ENCODE peak calls at places on chromosomes 2 and 18, in ten cellular contexts. H is HCT116, W is spleen, M is stomach, F is H1, V is transverse colon, S is suprapubic skin, D is HepG2, O is K562, X is sigmoid colon. E is an unnamed sample.

GRCh38 chr2:158936978-158937377 is 31.5 kb upstream of the TANC1 start:
- DNase-seq in M (no peak), H (no peak), V (no peak), F (no peak), X (peak), O (no peak), S (no peak), W (no peak), D (no peak), E (no peak)

GRCh38 chr18:47283476-47283875 is 32.0 kb upstream of the SKOR2 start:
- DNase-seq in W (no peak), H (peak), D (peak), O (peak), M (no peak), V (no peak), F (no peak), S (no peak), X (no peak), E (no peak)

GRCh38 chr18:53780666-53781065 is 443.8 kb downstream of the MBD2 start:
- DNase-seq in O (no peak), F (no peak), S (no peak), W (no peak), D (no peak), H (no peak), X (no peak), M (no peak), V (no peak), E (no peak)

GRCh38 chr2:27832396-27832795 is 57.8 kb downstream of the RBKS start:
- DNase-seq in W (no peak), V (no peak), M (no peak), H (no peak), S (no peak), O (no peak), F (no peak), X (no peak), D (no peak), E (no peak)

GRCh38 chr2:52423111-52423510 is 1344.5 kb upstream of the CHAC2 start:
- DNase-seq in X (no peak), W (no peak), H (no peak), F (no peak), S (no peak), O (no peak), D (no peak), V (no peak), M (no peak), E (no peak)

GRCh38 chr2:141105763-141106162 is 1025.1 kb downstream of the LRP1B start:
- DNase-seq in W (no peak), X (no peak), S (no peak), V (no peak), M (no peak), F (no peak), O (no peak), H (no peak), D (no peak), E (no peak)

GRCh38 chr18:23146861-23147469 is 11.7 kb downstream of the CABLES1 start:
- DNase-seq in O (no peak), H (no peak), W (no peak), F (no peak), M (no peak), S (no peak), X (no peak), D (peak), V (no peak), E (no peak)

GRCh38 chr2:158740591-158740990 is 54.5 kb upstream of the DAPL1 start:
- DNase-seq in F (no peak), O (no peak), M (no peak), D (no peak), X (no peak), S (no peak), W (no peak), V (no peak), H (no peak), E (no peak)

GRCh38 chr18:27202771-27203170 is 17.7 kb upstream of the CHST9 start:
- DNase-seq in F (no peak), D (no peak), O (no peak), X (no peak), V (no peak), H (no peak), S (no peak), W (no peak), M (no peak), E (no peak)

GRCh38 chr18:13279181-13280065 is 60.9 kb downstream of the LDLRAD4 start:
- DNase-seq in H (no peak), M (no peak), O (no peak), W (no peak), X (no peak), F (no peak), D (no peak), V (no peak), S (no peak), E (peak)

GRCh38 chr2:10675126-10675525 is 14.6 kb downstream of the NOL10 start:
- DNase-seq in M (no peak), F (no peak), W (no peak), V (no peak), S (no peak), D (no peak), O (no peak), H (no peak), X (no peak), E (no peak)

GRCh38 chr2:108315408-108316193 is 26.9 kb downstream of the SULT1C2 start:
- DNase-seq in D (peak), O (no peak), S (no peak), H (no peak), W (no peak), V (no peak), X (no peak), F (no peak), M (no peak), E (no peak)

GRCh38 chr2:37471994-37472393 is 127.6 kb downstream of the QPCT start:
- DNase-seq in H (no peak), V (no peak), S (no peak), X (no peak), F (no peak), M (no peak), W (no peak), D (no peak), O (no peak), E (no peak)

GRCh38 chr2:29389686-29390085 is 274.5 kb downstream of the CLIP4 start:
- DNase-seq in S (no peak), H (no peak), O (no peak), M (no peak), W (no peak), D (no peak), F (no peak), V (no peak), X (no peak), E (no peak)
- TF ChIP-seq POLR2AphosphoS5 in S (no peak), H (no peak), O (no peak), M (no peak), W (no peak), D (no peak), F (no peak), V (no peak), X (no peak), E (no peak)

GRCh38 chr2:242088471-242089212 is 219.1 kb downstream of the RTP5 start:
- DNase-seq in O (peak), X (peak), M (peak), S (peak), W (peak), H (peak), D (peak), F (peak), V (peak), E (peak)

GRCh38 chr2:242085941-242086621 is 216.6 kb downstream of the RTP5 start:
- DNase-seq in W (peak), D (peak), M (peak), S (no peak), H (no peak), X (peak), V (peak), O (peak), F (no peak), E (no peak)
- TF ChIP-seq POLR2A in W (no peak), D (peak), M (no peak), S (no peak), H (no peak), X (no peak), V (no peak), O (no peak), F (no peak), E (no peak)

GRCh38 chr2:104866122-104866864 is 12.4 kb downstream of the POU3F3 start:
- DNase-seq in O (no peak), H (no peak), M (no peak), V (no peak), W (no peak), F (no peak), D (no peak), S (no peak), X (no peak), E (no peak)

GRCh38 chr2:104867351-104868080 is 13.6 kb downstream of the POU3F3 start:
- DNase-seq in H (no peak), M (no peak), F (no peak), V (no peak), W (peak), X (no peak), D (no peak), O (no peak), S (no peak), E (no peak)

GRCh38 chr2:104864751-104865470 is 11.0 kb downstream of the POU3F3 start:
- DNase-seq in H (no peak), S (no peak), D (no peak), O (no peak), W (no peak), F (no peak), X (no peak), V (no peak), M (no peak), E (no peak)

GRCh38 chr2:104868081-104868806 is 14.3 kb downstream of the POU3F3 start:
- DNase-seq in V (no peak), M (no peak), H (no peak), O (no peak), W (no peak), D (no peak), F (no peak), X (no peak), S (no peak), E (no peak)

GRCh38 chr2:104866883-104867350 is 13.0 kb downstream of the POU3F3 start:
- DNase-seq in D (no peak), M (no peak), W (no peak), H (no peak), X (no peak), V (no peak), S (no peak), O (no peak), F (no peak), E (no peak)
- TF ChIP-seq POLR2AphosphoS5 in D (no peak), M (no peak), W (no peak), H (no peak), X (no peak), V (no peak), S (no peak), O (no peak), F (no peak), E (no peak)

DNA sequence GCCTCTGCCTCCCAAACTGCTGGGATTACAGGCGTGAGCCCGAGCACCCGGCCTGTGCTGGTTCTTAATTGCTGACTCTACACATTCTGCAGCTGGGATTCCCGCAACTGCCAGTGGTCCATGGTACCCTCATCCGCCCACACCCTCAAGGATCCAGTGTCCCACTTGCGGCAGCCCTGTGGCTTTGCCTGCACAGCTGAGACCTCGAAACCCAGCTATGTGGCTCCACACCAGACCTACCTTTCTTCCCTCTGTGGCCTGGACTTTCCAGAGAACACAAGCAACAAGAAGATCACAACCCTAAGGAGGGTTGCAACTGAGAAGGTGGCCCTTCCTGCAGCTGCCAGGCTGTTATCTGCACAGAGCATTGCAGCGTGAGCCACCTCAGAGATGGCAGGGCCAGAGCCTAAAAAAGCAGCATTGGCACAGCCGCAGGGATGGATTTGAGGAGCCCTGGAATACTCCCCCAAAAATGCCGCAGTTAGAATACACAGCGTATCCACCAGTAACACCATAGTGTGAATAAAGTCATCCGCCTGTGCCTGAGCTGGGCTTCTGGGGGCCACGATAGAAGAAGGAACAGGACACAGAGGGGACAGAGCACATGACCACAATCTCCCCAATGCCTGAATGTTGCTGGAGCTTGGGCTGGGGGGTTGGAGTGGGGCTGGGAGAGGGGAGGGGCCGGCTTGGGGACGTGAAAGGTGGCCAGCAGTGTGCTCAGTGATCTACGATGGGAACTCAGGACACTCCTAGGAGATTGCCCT is 1.9 kb downstream of the GPR55 start:
- DNase-seq in D (no peak), H (no peak), F (no peak), V (peak), O (no peak), S (peak), W (peak), X (peak), M (peak), E (no peak)
- TF ChIP-seq POLR2A in D (no peak), H (no peak), F (no peak), V (no peak), O (no peak), S (no peak), W (no peak), X (no peak), M (no peak), E (no peak)

DNA sequence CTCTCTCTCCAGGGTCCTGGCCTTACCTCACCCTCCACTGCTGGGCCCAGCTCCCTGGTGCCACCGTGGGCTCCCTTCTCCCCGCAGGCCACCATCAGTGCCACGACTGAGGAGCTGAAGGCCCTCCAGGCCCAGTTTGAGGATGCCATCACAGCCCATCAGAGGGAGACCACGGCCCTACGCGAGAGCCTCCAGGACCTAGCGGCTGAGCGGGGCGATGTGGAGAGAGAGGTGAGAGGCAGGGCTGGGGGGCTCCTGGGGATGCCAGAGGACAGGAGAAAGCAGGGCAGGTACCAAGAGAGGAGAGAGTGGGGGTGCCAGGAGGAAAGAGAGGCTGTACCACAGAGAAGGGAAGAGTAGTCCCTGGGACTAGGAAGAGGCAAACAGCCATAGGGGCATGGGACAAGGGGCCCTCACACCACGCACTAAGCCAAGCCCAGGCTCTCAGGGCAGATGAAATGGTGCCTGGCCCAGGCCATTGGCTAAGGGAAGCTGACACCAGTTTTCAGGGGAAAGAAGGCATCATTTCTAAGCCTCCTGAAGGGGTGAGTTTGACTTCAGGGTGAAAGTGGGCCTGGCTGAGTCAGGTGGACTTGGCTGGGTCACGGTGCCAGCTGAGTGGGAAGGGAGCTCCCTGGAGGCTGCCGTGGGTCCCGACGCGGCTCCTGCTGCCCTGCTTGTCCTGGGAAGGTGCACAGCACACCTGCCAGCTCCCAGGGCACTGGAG is 39.0 kb upstream of the SNED1 start:
- DNase-seq in W (peak), H (no peak), O (no peak), V (no peak), S (no peak), X (peak), F (no peak), D (no peak), M (peak), E (peak)
- TF ChIP-seq POLR2AphosphoS5 in W (no peak), H (no peak), O (no peak), V (no peak), S (no peak), X (no peak), F (no peak), D (peak), M (no peak), E (no peak)

DNA sequence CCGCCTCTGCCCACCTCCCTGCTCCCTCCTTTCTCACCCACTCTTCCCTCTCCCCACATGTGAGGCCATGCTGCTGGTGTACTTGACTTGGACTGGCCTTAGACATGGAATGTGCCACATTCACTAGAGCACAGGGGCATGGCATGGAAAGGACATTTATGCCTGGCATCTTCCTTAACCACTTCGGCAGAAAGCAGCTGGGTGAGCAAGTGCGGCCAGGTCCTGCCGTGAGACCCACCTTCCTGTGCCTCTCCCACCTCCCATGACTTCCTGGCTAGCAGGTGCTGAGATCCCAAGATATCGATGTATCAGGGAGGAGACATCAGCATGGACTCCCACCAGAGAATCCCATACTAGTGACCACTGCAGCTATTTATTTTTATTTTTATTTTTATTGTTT is 13.0 kb downstream of the GPR55 start:
- DNase-seq in H (no peak), X (no peak), V (no peak), W (peak), D (no peak), O (no peak), M (no peak), F (no peak), S (no peak), E (no peak)
- TF ChIP-seq POLR2A in H (no peak), X (no peak), V (no peak), W (no peak), D (no peak), O (no peak), M (no peak), F (no peak), S (no peak), E (no peak)

GRCh38 chr2:207405150-207405549 is 124.6 kb upstream of the CREB1 start:
- DNase-seq in F (no peak), S (no peak), D (no peak), H (no peak), O (no peak), W (no peak), X (no peak), M (no peak), V (no peak), E (no peak)
- TF ChIP-seq POLR2AphosphoS5 in F (no peak), S (no peak), D (no peak), H (no peak), O (no peak), W (no peak), X (no peak), M (no peak), V (no peak), E (no peak)

GRCh38 chr2:74149249-74149530 is 1.5 kb upstream of the BOLA3 start:
- DNase-seq in V (no peak), O (peak), H (no peak), M (no peak), X (no peak), D (no peak), S (no peak), W (no peak), F (no peak), E (no peak)

GRCh38 chr2:74147729-74148456 is at the start of gene BOLA3:
- DNase-seq in S (peak), O (peak), M (peak), W (peak), H (peak), X (peak), F (peak), D (peak), V (peak), E (peak)

GRCh38 chr2:74146929-74147728 is 583 bp downstream of the BOLA3 start:
- DNase-seq in F (no peak), M (no peak), S (no peak), V (no peak), W (no peak), O (peak), H (no peak), D (peak), X (no peak), E (no peak)

GRCh38 chr2:74149570-74150319 is 2.0 kb upstream of the BOLA3 start:
- DNase-seq in S (no peak), W (no peak), H (no peak), D (no peak), M (no peak), X (no peak), V (no peak), O (peak), F (no peak), E (no peak)

GRCh38 chr2:74148457-74149248 is 941 bp upstream of the BOLA3 start:
- DNase-seq in V (no peak), O (peak), F (no peak), W (no peak), H (no peak), M (no peak), D (no peak), X (no peak), S (no peak), E (no peak)
- TF ChIP-seq POLR2A in V (no peak), O (no peak), F (peak), W (no peak), H (no peak), M (no peak), D (no peak), X (no peak), S (no peak), E (no peak)

DNA sequence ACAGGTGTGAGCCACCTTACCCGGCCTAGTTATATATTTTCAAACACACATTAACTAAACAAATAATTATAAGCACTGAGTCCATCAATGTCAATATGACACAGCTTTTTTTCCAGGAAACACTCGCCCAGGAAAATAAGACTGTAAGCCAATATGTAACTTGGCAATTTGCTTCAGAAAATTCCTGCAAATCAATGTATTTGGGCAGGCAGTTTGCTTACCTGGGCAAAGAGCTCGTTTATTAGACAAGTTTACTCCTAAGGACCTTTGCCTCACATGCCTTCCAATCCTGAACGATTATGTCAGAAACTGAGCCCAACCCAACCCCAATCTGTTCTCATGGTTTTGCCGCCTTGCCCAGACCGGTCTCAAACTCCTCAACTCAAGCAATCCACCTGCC is 34.7 kb upstream of the NDUFV2 start:
- DNase-seq in M (no peak), W (no peak), H (no peak), V (no peak), D (no peak), S (no peak), X (no peak), O (no peak), F (no peak), E (no peak)
- TF ChIP-seq POLR2AphosphoS5 in M (no peak), W (no peak), H (no peak), V (no peak), D (no peak), S (no peak), X (no peak), O (no peak), F (no peak), E (no peak)